ENCODE peak calls at places on chromosomes 11 and 22, in four cellular contexts. One of them, this sample, is unnamed.

GRCh38 chr11:6920702-6921101 is at the start of gene OR2D3:
- DNase-seq in K562: no peak
- DNase-seq in GM12878: no peak
- DNase-seq in HepG2: no peak
- DNase-seq in this sample: no peak

GRCh38 chr11:132943325-132943736 is 589.0 kb downstream of the OPCML start:
- DNase-seq in K562: no peak
- DNase-seq in HepG2: no peak
- DNase-seq in GM12878: no peak
- DNase-seq in this sample: no peak

GRCh38 chr11:69101100-69101791 is 52.5 kb downstream of the TPCN2 start:
- DNase-seq in GM12878: peak; percentile 20
- DNase-seq in K562: peak; percentile 72
- DNase-seq in HepG2: peak; percentile 37
- DNase-seq in this sample: peak; percentile 84

GRCh38 chr11:5004429-5005274 is 10.0 kb downstream of the OR51L1 start:
- DNase-seq in GM12878: no peak
- DNase-seq in HepG2: peak; percentile 36
- DNase-seq in K562: peak; percentile 31
- DNase-seq in this sample: peak; percentile 25

GRCh38 chr11:59189986-59190385 is 18.1 kb downstream of the DTX4 start:
- DNase-seq in HepG2: no peak
- DNase-seq in K562: no peak
- DNase-seq in GM12878: no peak
- DNase-seq in this sample: no peak

GRCh38 chr11:94117871-94118270 is 10.8 kb upstream of the PANX1 start:
- DNase-seq in HepG2: no peak
- DNase-seq in GM12878: no peak
- DNase-seq in K562: no peak
- DNase-seq in this sample: no peak

GRCh38 chr11:3135491-3136440 is 29.3 kb downstream of the OSBPL5 start:
- DNase-seq in K562: no peak
- DNase-seq in GM12878: no peak
- DNase-seq in HepG2: no peak
- DNase-seq in this sample: no peak

GRCh38 chr22:29798318-29798717 is 31.1 kb downstream of the UQCR10 start:
- DNase-seq in K562: no peak
- DNase-seq in HepG2: no peak
- DNase-seq in GM12878: peak; percentile 46
- DNase-seq in this sample: no peak

GRCh38 chr11:88604255-88604654 is 266.7 kb upstream of the CTSC start:
- DNase-seq in HepG2: no peak
- DNase-seq in K562: no peak
- DNase-seq in GM12878: no peak
- DNase-seq in this sample: no peak

GRCh38 chr11:36300651-36301050 is 4.6 kb downstream of the PRR5L start:
- DNase-seq in HepG2: no peak
- DNase-seq in GM12878: no peak
- DNase-seq in K562: no peak
- DNase-seq in this sample: no peak

GRCh38 chr11:102047305-102047924 is at the start of gene CFAP300:
- DNase-seq in GM12878: no peak
- DNase-seq in HepG2: no peak
- DNase-seq in K562: peak; percentile 16
- DNase-seq in this sample: peak; percentile 72

GRCh38 chr22:47015589-47016178 is 253.2 kb downstream of the TBC1D22A start:
- DNase-seq in GM12878: no peak
- DNase-seq in K562: no peak
- DNase-seq in HepG2: no peak
- DNase-seq in this sample: no peak

GRCh38 chr11:44936527-44936926 is 14.2 kb downstream of the TP53I11 start:
- DNase-seq in K562: peak; percentile 75
- DNase-seq in GM12878: no peak
- DNase-seq in HepG2: peak; percentile 50
- DNase-seq in this sample: peak; percentile 80

GRCh38 chr11:106087815-106088435 is 10.5 kb downstream of the AASDHPPT start:
- DNase-seq in GM12878: no peak
- DNase-seq in HepG2: peak; percentile 62
- DNase-seq in K562: no peak
- DNase-seq in this sample: peak; percentile 25

GRCh38 chr11:71323876-71324526 is 71.6 kb upstream of the SHANK2 start:
- DNase-seq in HepG2: no peak
- DNase-seq in K562: no peak
- DNase-seq in GM12878: no peak
- DNase-seq in this sample: no peak

GRCh38 chr11:102368472-102368871 is 21.5 kb downstream of the BIRC2 start:
- DNase-seq in GM12878: peak; percentile 90
- DNase-seq in HepG2: no peak
- DNase-seq in K562: no peak
- DNase-seq in this sample: no peak

GRCh38 chr22:38454361-38455062 is 487 bp downstream of the KCNJ4 start:
- DNase-seq in GM12878: no peak
- DNase-seq in HepG2: no peak
- DNase-seq in K562: no peak
- DNase-seq in this sample: no peak

GRCh38 chr22:45548991-45549736 is 46.5 kb downstream of the FBLN1 start:
- DNase-seq in HepG2: no peak
- DNase-seq in K562: peak; percentile 37
- DNase-seq in GM12878: no peak
- DNase-seq in this sample: no peak

GRCh38 chr11:1203505-1204271 is 19.2 kb upstream of the MUC5B start:
- DNase-seq in K562: peak; percentile 5
- DNase-seq in HepG2: no peak
- DNase-seq in GM12878: no peak
- DNase-seq in this sample: no peak

GRCh38 chr11:2975594-2975993 is 16.5 kb downstream of the NAP1L4 start:
- DNase-seq in GM12878: no peak
- DNase-seq in K562: peak; percentile 37
- DNase-seq in HepG2: peak; percentile 50
- DNase-seq in this sample: peak; percentile 57

GRCh38 chr11:117597083-117597482 is 199.9 kb downstream of the DSCAML1 start:
- DNase-seq in HepG2: peak; percentile 21
- DNase-seq in K562: peak; percentile 47
- DNase-seq in GM12878: no peak
- DNase-seq in this sample: peak; percentile 57

GRCh38 chr22:46582281-46582811 is 37.8 kb upstream of the GRAMD4 start:
- DNase-seq in GM12878: no peak
- DNase-seq in HepG2: no peak
- DNase-seq in K562: no peak
- DNase-seq in this sample: no peak

GRCh38 chr11:104546486-104546885 is 351.8 kb downstream of the CASP12 start:
- DNase-seq in K562: no peak
- DNase-seq in GM12878: no peak
- DNase-seq in HepG2: no peak
- DNase-seq in this sample: no peak

GRCh38 chr11:2885017-2885675 is 429 bp downstream of the CDKN1C start:
- DNase-seq in GM12878: no peak
- DNase-seq in HepG2: no peak
- DNase-seq in K562: peak; percentile 85
- DNase-seq in this sample: peak; percentile 48

GRCh38 chr11:79155237-79155636 is 285.6 kb downstream of the TENM4 start:
- DNase-seq in GM12878: no peak
- DNase-seq in K562: no peak
- DNase-seq in HepG2: no peak
- DNase-seq in this sample: no peak

GRCh38 chr11:7484645-7485044 is 661 bp upstream of the OLFML1 start:
- DNase-seq in K562: no peak
- DNase-seq in HepG2: no peak
- DNase-seq in GM12878: no peak
- DNase-seq in this sample: no peak

GRCh38 chr11:61969391-61969758 is 1.9 kb upstream of the FTH1 start:
- DNase-seq in GM12878: no peak
- DNase-seq in K562: no peak
- DNase-seq in HepG2: no peak
- DNase-seq in this sample: no peak

GRCh38 chr11:61968758-61969390 is 1.4 kb upstream of the FTH1 start:
- DNase-seq in GM12878: no peak
- DNase-seq in HepG2: no peak
- DNase-seq in K562: no peak
- DNase-seq in this sample: no peak

GRCh38 chr11:61971177-61972111 is 4.0 kb upstream of the FTH1 start:
- DNase-seq in K562: peak; percentile 95
- DNase-seq in HepG2: peak; percentile 99
- DNase-seq in GM12878: peak; percentile 66
- DNase-seq in this sample: peak; percentile 72

GRCh38 chr11:61967924-61968757 is 707 bp upstream of the FTH1 start:
- DNase-seq in K562: peak; percentile 50
- DNase-seq in HepG2: peak; percentile 53
- DNase-seq in GM12878: peak; percentile 62
- DNase-seq in this sample: no peak

DNA sequence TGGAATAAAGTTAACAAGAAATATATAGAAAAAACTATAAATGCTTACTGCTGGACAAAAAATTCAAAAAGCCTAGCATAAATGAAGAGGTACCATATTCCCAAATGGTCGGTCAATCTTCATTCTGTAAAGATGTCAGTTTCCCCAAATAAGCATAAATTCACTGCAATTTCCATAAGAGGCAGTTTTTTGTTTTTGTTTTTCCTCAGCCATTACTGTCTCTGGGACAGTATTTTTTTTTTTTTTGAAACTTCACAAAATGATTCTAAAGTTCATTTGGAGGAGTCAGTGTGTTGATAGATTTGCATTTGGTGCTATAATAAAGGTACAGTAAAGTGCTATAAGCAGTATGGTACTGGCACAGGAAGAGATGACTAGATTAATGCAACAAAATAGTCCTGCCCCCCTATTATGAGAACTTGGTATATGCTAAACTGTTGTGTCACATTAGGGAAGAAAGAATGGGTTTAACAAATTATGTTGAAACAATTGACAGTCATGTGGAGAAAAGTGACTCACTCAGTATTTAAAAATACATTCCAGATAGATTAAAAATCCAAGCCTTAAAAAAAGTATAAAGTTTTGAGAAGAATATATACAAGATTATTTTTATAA is 2.5 kb upstream of the FTH1 start:
- DNase-seq in K562: no peak
- DNase-seq in GM12878: no peak
- DNase-seq in HepG2: no peak
- DNase-seq in this sample: no peak
- TF ChIP-seq FOXK2 in K562: no peak
- TF ChIP-seq FOXK2 in GM12878: no peak
- TF ChIP-seq FOXK2 in HepG2: no peak
- TF ChIP-seq FOXK2 in this sample: no peak

DNA sequence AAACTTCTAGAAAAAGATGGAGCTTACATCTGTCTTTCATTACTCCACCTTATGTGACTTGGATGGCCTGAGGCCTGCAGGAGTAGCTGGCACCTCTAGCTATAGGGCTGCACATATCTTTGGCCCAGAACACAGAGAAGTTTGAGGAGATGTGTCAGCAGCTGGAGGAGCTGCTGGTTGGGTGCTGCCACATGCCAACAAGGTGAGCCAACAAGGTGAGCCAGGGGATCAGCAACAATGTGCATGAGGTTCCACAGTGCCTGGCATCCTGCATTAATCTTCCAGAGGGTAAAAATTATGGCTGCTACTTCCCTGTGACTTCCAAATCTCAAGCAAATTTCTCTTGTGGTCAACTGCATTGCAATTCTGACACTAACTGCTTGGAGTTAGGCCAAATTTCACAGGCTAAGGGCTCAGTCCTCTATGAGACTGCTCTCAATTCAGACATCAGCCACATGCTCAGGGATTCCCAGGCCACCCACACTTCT is 16.0 kb downstream of the RBM7 start:
- DNase-seq in HepG2: no peak
- DNase-seq in K562: no peak
- DNase-seq in GM12878: no peak
- DNase-seq in this sample: no peak
- TF ChIP-seq FOXK2 in HepG2: no peak
- TF ChIP-seq FOXK2 in K562: no peak
- TF ChIP-seq FOXK2 in GM12878: no peak
- TF ChIP-seq FOXK2 in this sample: no peak

GRCh38 chr11:65152157-65152556 is 17.8 kb upstream of the SYVN1 start:
- DNase-seq in GM12878: no peak
- DNase-seq in HepG2: no peak
- DNase-seq in K562: no peak
- DNase-seq in this sample: no peak

GRCh38 chr11:65160643-65161042 is 9.4 kb upstream of the SPDYC start:
- DNase-seq in HepG2: no peak
- DNase-seq in K562: no peak
- DNase-seq in GM12878: no peak
- DNase-seq in this sample: no peak

GRCh38 chr11:65151500-65151899 is 17.2 kb upstream of the SYVN1 start:
- DNase-seq in HepG2: no peak
- DNase-seq in GM12878: no peak
- DNase-seq in K562: no peak
- DNase-seq in this sample: no peak

GRCh38 chr11:65159005-65159404 is 11.0 kb upstream of the SPDYC start:
- DNase-seq in HepG2: no peak
- DNase-seq in K562: no peak
- DNase-seq in GM12878: peak; percentile 61
- DNase-seq in this sample: no peak

DNA sequence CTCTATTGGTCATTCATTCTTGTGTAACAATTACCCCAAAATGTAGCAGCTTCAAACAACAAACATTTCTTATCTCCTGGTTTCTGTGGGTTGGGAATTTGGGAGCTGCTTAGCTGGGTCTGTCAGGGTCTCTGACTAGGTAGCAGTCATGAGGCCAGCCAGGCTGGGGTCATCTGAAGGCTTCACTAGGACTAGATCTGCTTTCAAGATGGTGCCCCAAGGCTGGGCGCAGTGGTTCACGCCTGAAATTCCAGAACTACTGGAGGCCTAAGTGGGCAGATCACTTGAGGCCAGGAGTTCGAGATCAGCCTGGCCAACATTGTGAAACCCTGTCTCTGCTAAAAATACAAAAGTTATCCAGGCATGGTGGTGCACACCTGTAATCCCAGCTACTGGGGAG is 13.1 kb upstream of the SPDYC start:
- DNase-seq in HepG2: no peak
- DNase-seq in GM12878: no peak
- DNase-seq in K562: no peak
- DNase-seq in this sample: no peak
- TF ChIP-seq FOXK2 in HepG2: no peak
- TF ChIP-seq FOXK2 in GM12878: no peak
- TF ChIP-seq FOXK2 in K562: no peak
- TF ChIP-seq FOXK2 in this sample: no peak

GRCh38 chr22:23306438-23306921 is 126.2 kb downstream of the BCR start:
- DNase-seq in GM12878: no peak
- DNase-seq in HepG2: no peak
- DNase-seq in K562: no peak
- DNase-seq in this sample: no peak

GRCh38 chr22:23305922-23306374 is 125.6 kb downstream of the BCR start:
- DNase-seq in K562: no peak
- DNase-seq in GM12878: no peak
- DNase-seq in HepG2: no peak
- DNase-seq in this sample: no peak

GRCh38 chr22:23302171-23303002 is 122.1 kb downstream of the BCR start:
- DNase-seq in K562: peak; percentile 50
- DNase-seq in HepG2: no peak
- DNase-seq in GM12878: no peak
- DNase-seq in this sample: no peak

GRCh38 chr22:23306926-23307325 is 126.6 kb downstream of the BCR start:
- DNase-seq in K562: no peak
- DNase-seq in HepG2: no peak
- DNase-seq in GM12878: no peak
- DNase-seq in this sample: no peak

GRCh38 chr22:23305321-23305910 is 125.1 kb downstream of the BCR start:
- DNase-seq in HepG2: no peak
- DNase-seq in K562: no peak
- DNase-seq in GM12878: no peak
- DNase-seq in this sample: no peak
- TF ChIP-seq FOXK2 in HepG2: no peak
- TF ChIP-seq FOXK2 in K562: no peak
- TF ChIP-seq FOXK2 in GM12878: no peak
- TF ChIP-seq FOXK2 in this sample: no peak

GRCh38 chr11:74731301-74732094 is at the start of gene CHRDL2:
- DNase-seq in GM12878: no peak
- DNase-seq in HepG2: no peak
- DNase-seq in K562: no peak
- DNase-seq in this sample: no peak
- TF ChIP-seq FOXK2 in GM12878: no peak
- TF ChIP-seq FOXK2 in HepG2: no peak
- TF ChIP-seq FOXK2 in K562: no peak
- TF ChIP-seq FOXK2 in this sample: no peak